ENCODE peak calls at places on chromosomes 13 and 19, in four cellular contexts. T is pancreas, M is ovary, X is heart left ventricle. J is an unnamed sample.

GRCh38 chr13:61884830-61885229 is 469.2 kb upstream of the PCDH20 start:
- DNase-seq in T (no peak), M (no peak), X (no peak), J (no peak)

GRCh38 chr13:111486331-111486730 is 165.9 kb downstream of the TEX29 start:
- DNase-seq in T (no peak), M (no peak), X (no peak), J (no peak)

GRCh38 chr19:29967623-29968022 is 25.6 kb downstream of the URI1 start:
- DNase-seq in T (no peak), M (no peak), X (no peak), J (no peak)

GRCh38 chr19:57587529-57587928 is 3.6 kb downstream of the ZIK1 start:
- DNase-seq in T (no peak), M (no peak), X (no peak), J (no peak)

GRCh38 chr13:51221108-51221507 is 1.1 kb upstream of the FAM124A start:
- DNase-seq in T (no peak), M (no peak), X (no peak), J (no peak)

GRCh38 chr13:62933809-62934208 is 1518.2 kb upstream of the PCDH20 start:
- DNase-seq in T (no peak), M (no peak), X (no peak), J (no peak)

GRCh38 chr13:30153871-30154426 is 153.4 kb downstream of the KATNAL1 start:
- DNase-seq in T (no peak), M (no peak), X (no peak), J (no peak)

GRCh38 chr13:29465741-29466293 is 129.7 kb downstream of the SLC7A1 start:
- DNase-seq in T (no peak), M (peak), X (peak), J (peak)

GRCh38 chr19:46729696-46730095 is 12.8 kb upstream of the PRKD2 start:
- DNase-seq in T (no peak), M (no peak), X (no peak), J (no peak)

GRCh38 chr19:46660008-46660517 is 919 bp downstream of the DACT3 start:
- DNase-seq in T (peak), M (peak), X (peak), J (peak)

GRCh38 chr19:6023085-6023682 is 45.2 kb upstream of the RANBP3 start:
- DNase-seq in T (no peak), M (no peak), X (no peak), J (peak)

GRCh38 chr13:29472317-29472961 is 123.0 kb downstream of the SLC7A1 start:
- DNase-seq in T (peak), M (no peak), X (no peak), J (no peak)

GRCh38 chr19:38664503-38665211 is 17.2 kb downstream of the ACTN4 start:
- DNase-seq in T (no peak), M (no peak), X (peak), J (no peak)

GRCh38 chr19:51327066-51327985 is 14.6 kb downstream of the VSIG10L start:
- DNase-seq in T (no peak), M (no peak), X (peak), J (no peak)

GRCh38 chr13:30114586-30115256 is 192.6 kb downstream of the KATNAL1 start:
- DNase-seq in T (peak), M (peak), X (peak), J (peak)

GRCh38 chr13:101157261-101157660 is 259.0 kb downstream of the NALCN start:
- DNase-seq in T (no peak), M (no peak), X (no peak), J (no peak)

GRCh38 chr19:41363753-41364545 is at the start of gene B9D2:
- DNase-seq in T (peak), M (peak), X (peak), J (peak)

GRCh38 chr19:41364546-41365391 is 820 bp upstream of the B9D2 start:
- DNase-seq in T (no peak), M (no peak), X (no peak), J (no peak)

GRCh38 chr19:41363371-41363752 is 587 bp downstream of the B9D2 start:
- DNase-seq in T (no peak), M (no peak), X (no peak), J (no peak)

GRCh38 chr19:41367848-41368301 is 3.9 kb upstream of the B9D2 start:
- DNase-seq in T (no peak), M (no peak), X (no peak), J (no peak)

GRCh38 chr19:41366089-41366488 is 2.1 kb upstream of the B9D2 start:
- DNase-seq in T (no peak), M (no peak), X (no peak), J (no peak)
- TF ChIP-seq CTCF in T (no peak), M (no peak), X (no peak), J (no peak)

DNA sequence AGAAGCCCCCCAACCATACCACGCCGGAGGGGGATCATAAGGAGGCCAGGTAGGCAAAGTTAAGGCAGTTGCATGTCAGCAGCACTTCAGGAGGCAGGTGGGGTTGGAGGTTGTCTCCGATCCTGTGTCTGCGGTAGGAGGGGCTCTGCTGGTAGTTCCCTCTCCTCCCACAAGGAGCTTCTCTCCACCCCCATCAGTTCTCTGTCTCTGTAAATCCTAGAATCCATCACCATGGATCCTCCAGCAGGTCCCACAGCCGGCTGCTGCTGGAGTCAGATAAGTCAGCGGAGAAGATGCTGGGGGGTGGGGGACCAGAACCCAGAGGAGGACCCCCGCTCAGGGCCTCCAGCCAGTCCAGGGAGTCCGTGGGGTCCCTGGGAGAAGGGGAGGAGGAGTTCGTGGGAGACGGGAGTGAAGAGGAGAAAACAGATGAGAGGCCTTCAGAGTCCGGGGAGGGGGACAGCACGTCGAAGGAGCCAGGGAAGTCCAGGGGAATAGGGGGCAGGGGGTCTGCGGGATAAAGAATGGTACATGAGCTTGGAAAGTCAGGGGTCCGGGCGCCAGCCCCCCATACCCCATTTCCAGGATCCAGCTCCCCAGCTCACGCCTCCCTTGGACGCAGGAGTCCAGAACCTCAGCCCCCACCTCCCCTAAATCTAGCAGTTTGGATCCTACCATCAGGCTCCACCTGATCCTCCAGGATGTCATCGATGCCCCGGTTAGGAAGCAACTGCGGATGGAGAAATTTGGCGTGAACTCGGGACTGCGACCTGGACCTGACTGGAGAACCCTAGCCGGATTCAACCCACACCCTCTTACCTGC is 6.3 kb downstream of the MAMSTR start:
- DNase-seq in T (peak), M (peak), X (no peak), J (no peak)
- TF ChIP-seq CTCF in T (no peak), M (no peak), X (no peak), J (no peak)

GRCh38 chr13:33637978-33638743 is 179.8 kb upstream of the RFC3 start:
- DNase-seq in T (no peak), M (no peak), X (no peak), J (no peak)

GRCh38 chr13:33639158-33639557 is 178.8 kb upstream of the RFC3 start:
- DNase-seq in T (no peak), M (peak), X (peak), J (peak)

GRCh38 chr13:33636955-33637670 is 180.8 kb upstream of the RFC3 start:
- DNase-seq in T (no peak), M (no peak), X (no peak), J (no peak)

GRCh38 chr13:33633701-33634525 is 184.0 kb upstream of the RFC3 start:
- DNase-seq in T (no peak), M (no peak), X (no peak), J (no peak)

DNA sequence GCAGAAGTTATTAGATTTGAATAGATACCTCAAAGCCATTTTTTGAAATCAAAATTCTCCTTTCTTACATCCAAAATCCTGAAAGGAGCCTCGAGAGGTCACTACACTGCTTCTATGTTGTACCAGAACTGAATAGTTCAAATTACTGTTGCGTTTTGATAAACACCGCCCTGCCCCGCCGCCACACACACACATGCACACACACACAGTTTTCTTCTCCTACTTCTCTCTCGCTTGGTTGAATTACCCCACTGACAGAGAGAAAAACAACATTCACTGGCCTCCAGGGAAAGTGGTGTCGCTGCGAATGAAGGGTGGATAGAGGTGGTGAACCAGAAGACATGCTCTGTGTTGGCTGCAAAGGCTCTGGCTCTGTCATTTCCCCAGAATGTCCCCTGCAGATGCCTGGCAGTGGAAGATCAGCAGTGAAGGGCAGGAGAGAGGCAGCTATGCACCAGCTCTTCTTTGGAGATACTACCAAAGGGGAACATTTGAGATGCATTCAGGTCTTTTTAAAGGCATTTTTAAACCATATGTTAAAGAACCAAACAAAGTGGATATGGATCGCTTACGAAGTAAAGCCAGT is 183.3 kb upstream of the RFC3 start:
- DNase-seq in T (no peak), M (no peak), X (peak), J (no peak)
- TF ChIP-seq CTCF in T (no peak), M (no peak), X (no peak), J (no peak)

DNA sequence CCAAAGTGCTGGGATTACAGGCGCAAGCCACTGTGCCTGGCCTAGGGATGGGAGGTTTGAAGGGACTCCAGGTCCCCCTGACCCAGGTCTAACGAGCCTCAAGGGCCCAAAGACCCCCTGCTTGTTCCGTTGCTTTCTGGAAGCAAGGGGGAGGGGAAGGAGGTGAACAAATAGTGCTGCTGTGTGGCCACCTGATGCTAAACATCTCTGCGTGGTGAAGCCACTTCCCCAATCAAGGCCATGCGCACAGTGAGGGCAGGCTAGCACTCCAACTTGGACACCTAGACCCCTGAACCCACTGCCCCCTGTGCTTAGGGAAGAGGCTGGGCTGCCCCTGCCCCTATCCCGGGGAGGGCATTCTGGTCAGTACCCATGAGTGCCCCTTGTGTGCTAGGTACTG is 24.0 kb downstream of the CARM1 start:
- DNase-seq in T (no peak), M (no peak), X (no peak), J (no peak)
- TF ChIP-seq CTCF in T (no peak), M (no peak), X (no peak), J (no peak)

J was measured in uterus.